ENCODE peak calls at places on chromosomes 4 and X, in five cellular contexts. One of them, this sample, is unnamed.

GRCh38 chr4:41796545-41797210 is 48.2 kb upstream of the PHOX2B start:
- DNase-seq in lower lobe of right lung: no peak
- DNase-seq in heart left ventricle: no peak
- DNase-seq in PC-9: no peak
- DNase-seq in ovary: no peak
- DNase-seq in this sample: no peak

GRCh38 chrX:9464435-9465371 is at the start of gene TBL1X:
- DNase-seq in lower lobe of right lung: peak
- DNase-seq in heart left ventricle: peak
- DNase-seq in PC-9: no peak
- DNase-seq in ovary: peak
- DNase-seq in this sample: no peak

GRCh38 chr4:138192113-138192512 is 50.0 kb downstream of the SLC7A11 start:
- DNase-seq in lower lobe of right lung: no peak
- DNase-seq in heart left ventricle: no peak
- DNase-seq in PC-9: peak
- DNase-seq in ovary: no peak
- DNase-seq in this sample: no peak

GRCh38 chrX:153486163-153486562 is 8.6 kb upstream of the BGN start:
- DNase-seq in lower lobe of right lung: no peak
- DNase-seq in heart left ventricle: no peak
- DNase-seq in PC-9: no peak
- DNase-seq in ovary: no peak
- DNase-seq in this sample: no peak

GRCh38 chrX:21738950-21739287 is 19.0 kb downstream of the SMPX start:
- DNase-seq in lower lobe of right lung: no peak
- DNase-seq in heart left ventricle: no peak
- DNase-seq in PC-9: no peak
- DNase-seq in ovary: no peak
- DNase-seq in this sample: no peak

GRCh38 chr4:119579823-119580222 is 48.8 kb downstream of the PDE5A start:
- DNase-seq in lower lobe of right lung: no peak
- DNase-seq in heart left ventricle: peak
- DNase-seq in PC-9: no peak
- DNase-seq in ovary: no peak
- DNase-seq in this sample: no peak

GRCh38 chr4:79528241-79528706 is 120.2 kb upstream of the GK2 start:
- DNase-seq in lower lobe of right lung: no peak
- DNase-seq in heart left ventricle: no peak
- DNase-seq in PC-9: peak
- DNase-seq in ovary: no peak
- DNase-seq in this sample: no peak

GRCh38 chr4:26459054-26459755 is 31.1 kb downstream of the CCKAR start:
- DNase-seq in lower lobe of right lung: no peak
- DNase-seq in heart left ventricle: no peak
- DNase-seq in PC-9: peak
- DNase-seq in ovary: no peak
- DNase-seq in this sample: peak

GRCh38 chrX:16696956-16697355 is 15.5 kb downstream of the CTPS2 start:
- DNase-seq in lower lobe of right lung: no peak
- DNase-seq in heart left ventricle: no peak
- DNase-seq in PC-9: no peak
- DNase-seq in ovary: no peak
- DNase-seq in this sample: no peak

GRCh38 chr4:129377131-129377845 is 281.3 kb downstream of the C4orf33 start:
- DNase-seq in lower lobe of right lung: no peak
- DNase-seq in heart left ventricle: no peak
- DNase-seq in PC-9: no peak
- DNase-seq in ovary: no peak
- DNase-seq in this sample: no peak

DNA sequence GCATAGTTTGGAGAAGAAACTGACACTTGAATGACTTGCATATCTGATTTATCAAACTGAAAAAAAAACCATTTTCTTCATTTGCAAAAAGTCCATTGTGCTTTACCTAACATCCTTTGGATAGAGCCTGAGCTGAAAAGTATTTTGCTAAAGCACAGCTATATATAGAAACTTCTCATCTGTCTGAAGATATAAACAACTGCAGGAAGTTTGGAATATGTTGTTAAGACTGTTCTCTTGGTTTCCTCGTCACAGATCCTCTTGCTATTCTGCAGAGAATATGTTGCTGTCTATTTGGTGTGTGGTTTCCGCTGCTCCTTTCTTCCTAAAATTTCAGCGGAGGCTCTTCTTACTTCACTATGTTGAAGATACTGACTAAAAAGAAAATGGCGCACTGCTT is 139.8 kb downstream of the PDGFRA start:
- DNase-seq in lower lobe of right lung: no peak
- DNase-seq in heart left ventricle: no peak
- DNase-seq in PC-9: no peak
- DNase-seq in ovary: no peak
- DNase-seq in this sample: no peak
- H3K27ac ChIP-seq in lower lobe of right lung: peak
- H3K27ac ChIP-seq in heart left ventricle: no peak
- H3K27ac ChIP-seq in PC-9: no peak
- H3K27ac ChIP-seq in ovary: no peak
- H3K27ac ChIP-seq in this sample: no peak

DNA sequence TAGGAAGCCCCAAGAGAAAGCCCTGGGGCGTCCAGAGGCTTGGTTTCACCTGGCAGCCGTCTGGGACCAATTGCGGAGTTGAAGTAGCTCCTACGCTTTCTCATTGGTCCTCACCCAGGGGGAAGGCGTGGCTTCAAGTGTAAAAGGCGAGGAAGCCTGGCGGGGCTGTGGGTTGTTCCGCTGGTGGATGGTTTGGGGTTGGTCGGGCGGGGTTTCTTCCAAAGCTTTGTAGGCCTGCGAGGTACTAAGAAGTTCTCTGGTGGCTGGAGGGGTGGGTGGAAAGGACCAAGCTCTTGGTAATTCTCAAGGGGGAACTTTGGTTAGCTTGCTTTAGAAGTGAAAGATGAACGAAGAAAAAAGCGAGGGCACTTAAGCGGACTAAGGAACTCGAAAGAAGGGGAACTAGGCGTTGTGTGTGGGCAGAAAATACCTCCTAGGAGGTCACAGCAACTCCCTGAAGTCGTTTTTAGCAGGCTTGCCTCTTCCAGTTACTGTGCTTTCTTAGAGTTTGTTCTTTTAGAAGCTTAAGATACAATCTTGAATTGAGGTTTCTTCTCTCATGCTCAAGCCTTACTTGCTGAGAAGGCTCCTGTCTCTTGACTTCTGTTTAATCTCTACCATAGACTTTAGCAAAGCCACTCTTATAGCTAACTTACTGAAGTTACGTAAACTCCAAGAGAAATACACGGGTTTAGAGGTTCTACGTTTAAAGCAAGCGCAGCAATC is 36.7 kb downstream of the CCNG2 start:
- DNase-seq in lower lobe of right lung: peak
- DNase-seq in heart left ventricle: peak
- DNase-seq in PC-9: no peak
- DNase-seq in ovary: peak
- DNase-seq in this sample: peak
- H3K27ac ChIP-seq in lower lobe of right lung: peak
- H3K27ac ChIP-seq in heart left ventricle: no peak
- H3K27ac ChIP-seq in PC-9: no peak
- H3K27ac ChIP-seq in ovary: no peak
- H3K27ac ChIP-seq in this sample: no peak

DNA sequence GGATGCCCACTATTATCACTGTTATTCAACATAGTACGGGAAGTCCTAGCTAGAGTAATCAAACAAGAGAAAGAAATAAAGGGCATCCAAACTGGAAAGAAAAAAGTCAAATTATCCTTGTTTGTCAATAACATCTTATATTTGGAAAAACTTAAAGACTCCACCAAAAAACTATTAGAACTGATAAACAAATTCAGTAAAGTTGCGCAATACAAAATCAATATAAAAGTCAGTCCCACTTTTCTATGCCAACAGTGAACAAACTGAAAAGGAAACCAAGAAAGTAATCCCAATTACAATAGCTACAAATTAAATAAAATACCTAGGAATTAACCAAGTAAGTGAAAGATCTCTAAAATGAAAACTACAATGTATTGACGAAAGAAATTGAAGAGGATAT is 321.3 kb downstream of the LDB2 start:
- DNase-seq in lower lobe of right lung: no peak
- DNase-seq in heart left ventricle: no peak
- DNase-seq in PC-9: no peak
- DNase-seq in ovary: no peak
- DNase-seq in this sample: no peak
- H3K27ac ChIP-seq in lower lobe of right lung: no peak
- H3K27ac ChIP-seq in heart left ventricle: no peak
- H3K27ac ChIP-seq in PC-9: no peak
- H3K27ac ChIP-seq in ovary: no peak
- H3K27ac ChIP-seq in this sample: no peak

GRCh38 chrX:38666909-38667308 is 105.6 kb downstream of the TSPAN7 start:
- DNase-seq in lower lobe of right lung: no peak
- DNase-seq in heart left ventricle: no peak
- DNase-seq in PC-9: no peak
- DNase-seq in ovary: no peak
- DNase-seq in this sample: no peak

GRCh38 chrX:38664285-38664684 is 102.9 kb downstream of the TSPAN7 start:
- DNase-seq in lower lobe of right lung: no peak
- DNase-seq in heart left ventricle: no peak
- DNase-seq in PC-9: no peak
- DNase-seq in ovary: no peak
- DNase-seq in this sample: peak

GRCh38 chrX:38669425-38669824 is 108.1 kb downstream of the TSPAN7 start:
- DNase-seq in lower lobe of right lung: no peak
- DNase-seq in heart left ventricle: no peak
- DNase-seq in PC-9: no peak
- DNase-seq in ovary: no peak
- DNase-seq in this sample: peak

GRCh38 chrX:38672646-38673045 is 111.3 kb downstream of the TSPAN7 start:
- DNase-seq in lower lobe of right lung: no peak
- DNase-seq in heart left ventricle: no peak
- DNase-seq in PC-9: no peak
- DNase-seq in ovary: no peak
- DNase-seq in this sample: no peak

DNA sequence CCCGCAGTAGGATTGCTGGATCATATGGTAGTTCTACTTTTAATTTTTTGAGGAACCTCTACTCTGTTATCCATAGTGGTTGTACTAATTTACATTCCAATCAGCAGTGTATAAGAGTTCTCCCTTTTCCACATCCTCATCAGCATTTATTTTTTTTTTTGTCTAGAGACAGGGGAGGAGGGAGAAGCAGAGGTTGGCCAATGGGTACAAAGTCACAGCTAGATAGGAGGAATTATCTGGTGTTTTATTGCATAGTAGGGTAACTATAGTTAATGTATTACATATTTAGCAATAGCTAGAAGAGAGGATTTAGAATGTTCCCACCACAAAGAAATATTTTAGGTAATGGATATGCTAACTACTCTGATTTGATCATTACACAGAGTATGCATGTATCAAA is 107.4 kb downstream of the TSPAN7 start:
- DNase-seq in lower lobe of right lung: no peak
- DNase-seq in heart left ventricle: no peak
- DNase-seq in PC-9: no peak
- DNase-seq in ovary: no peak
- DNase-seq in this sample: peak
- H3K27ac ChIP-seq in lower lobe of right lung: no peak
- H3K27ac ChIP-seq in heart left ventricle: no peak
- H3K27ac ChIP-seq in PC-9: no peak
- H3K27ac ChIP-seq in ovary: no peak
- H3K27ac ChIP-seq in this sample: no peak

GRCh38 chr4:7783560-7783959 is 156.1 kb downstream of the AFAP1 start:
- DNase-seq in lower lobe of right lung: no peak
- DNase-seq in heart left ventricle: no peak
- DNase-seq in PC-9: no peak
- DNase-seq in ovary: no peak
- DNase-seq in this sample: peak
- H3K27ac ChIP-seq in lower lobe of right lung: no peak
- H3K27ac ChIP-seq in heart left ventricle: no peak
- H3K27ac ChIP-seq in PC-9: no peak
- H3K27ac ChIP-seq in ovary: no peak
- H3K27ac ChIP-seq in this sample: no peak

DNA sequence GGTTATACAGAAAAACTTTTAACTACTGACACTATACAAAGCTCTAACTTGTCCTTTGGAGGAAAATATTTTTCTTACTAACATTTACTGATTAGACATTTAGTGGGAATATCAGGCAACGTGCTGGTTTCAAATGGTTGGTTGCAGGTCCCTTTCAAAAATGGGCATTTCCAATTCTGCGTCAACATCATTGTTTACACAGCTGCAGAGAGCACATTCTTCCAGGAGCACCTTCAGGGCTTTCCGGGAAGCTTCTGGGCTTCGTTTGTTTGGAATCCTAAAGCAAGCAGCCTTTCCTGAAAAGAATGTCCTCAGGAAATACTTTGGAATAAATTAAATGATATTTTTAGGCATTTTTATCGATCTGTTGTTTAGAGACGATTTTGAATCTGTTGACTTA is 289.7 kb downstream of the TRIML1 start:
- DNase-seq in lower lobe of right lung: no peak
- DNase-seq in heart left ventricle: no peak
- DNase-seq in PC-9: no peak
- DNase-seq in ovary: no peak
- DNase-seq in this sample: no peak
- H3K27ac ChIP-seq in lower lobe of right lung: no peak
- H3K27ac ChIP-seq in heart left ventricle: no peak
- H3K27ac ChIP-seq in PC-9: no peak
- H3K27ac ChIP-seq in ovary: no peak
- H3K27ac ChIP-seq in this sample: no peak

DNA sequence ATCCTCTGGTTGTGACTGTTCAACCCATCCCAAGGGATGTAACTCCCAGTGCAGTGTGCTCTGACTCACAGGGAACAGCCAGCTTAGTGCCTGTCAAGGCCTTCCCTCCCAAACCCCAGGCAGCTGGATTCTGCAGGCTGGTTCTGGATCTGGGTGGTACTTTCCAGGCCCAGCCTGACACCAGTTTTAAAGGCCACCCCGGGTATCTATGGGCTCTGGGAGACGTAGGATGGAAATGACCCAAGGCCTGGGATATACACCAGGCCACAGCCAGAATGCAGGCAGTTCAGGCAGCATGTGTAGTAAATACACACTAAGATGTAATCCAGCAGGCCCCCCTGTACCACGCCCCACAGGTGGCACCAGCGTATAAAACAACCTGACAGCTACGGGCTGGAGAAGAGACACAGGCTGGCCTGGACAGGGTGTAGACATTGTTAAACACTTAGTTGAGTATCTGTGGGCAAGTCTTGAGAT is 64.2 kb downstream of the SPINK2 start:
- DNase-seq in lower lobe of right lung: no peak
- DNase-seq in heart left ventricle: no peak
- DNase-seq in PC-9: no peak
- DNase-seq in ovary: no peak
- DNase-seq in this sample: no peak
- H3K27ac ChIP-seq in lower lobe of right lung: peak
- H3K27ac ChIP-seq in heart left ventricle: no peak
- H3K27ac ChIP-seq in PC-9: peak
- H3K27ac ChIP-seq in ovary: no peak
- H3K27ac ChIP-seq in this sample: peak

GRCh38 chr4:83115656-83116285 is 1.2 kb upstream of the PLAC8 start:
- DNase-seq in lower lobe of right lung: no peak
- DNase-seq in heart left ventricle: no peak
- DNase-seq in PC-9: no peak
- DNase-seq in ovary: no peak
- DNase-seq in this sample: no peak
- H3K27ac ChIP-seq in lower lobe of right lung: no peak
- H3K27ac ChIP-seq in heart left ventricle: no peak
- H3K27ac ChIP-seq in PC-9: no peak
- H3K27ac ChIP-seq in ovary: no peak
- H3K27ac ChIP-seq in this sample: no peak

GRCh38 chr4:67934628-67935027 is 28.7 kb downstream of the TMPRSS11A start:
- DNase-seq in lower lobe of right lung: no peak
- DNase-seq in heart left ventricle: no peak
- DNase-seq in PC-9: no peak
- DNase-seq in ovary: no peak
- DNase-seq in this sample: no peak
- H3K27ac ChIP-seq in lower lobe of right lung: no peak
- H3K27ac ChIP-seq in heart left ventricle: no peak
- H3K27ac ChIP-seq in PC-9: no peak
- H3K27ac ChIP-seq in ovary: no peak
- H3K27ac ChIP-seq in this sample: no peak

This sample was measured in small intestine.